ENCODE peak calls at places on chromosomes 6 and 20, in ten cellular contexts. Q is stimulated activated CD4-positive, alpha-beta T cell treated with anti-CD3 and anti-CD28 coated beads, TNF-alpha, amount 100 ng/mL, for 4 hours; K is activated CD8-positive, alpha-beta T cell treated with anti-CD3 and anti-CD28 coated beads, Interleukin-2, amount 10 ng/mL, durations not matched to agents 7 days and 5 days; C is choroid plexus epithelial cell; S is Right ventricle myocardium superior; J is cardiac fibroblast; D is uterus; H is endothelial cell; Y is hypothalamus; L is psoas muscle. R is an unnamed sample.

GRCh38 chr20:3744037-3744436 is 11.6 kb downstream of the HSPA12B start:
- DNase-seq in Q (no peak), K (no peak), C (no peak), S (no peak), J (no peak), D (no peak), H (no peak), Y (no peak), L (no peak), R (no peak)

GRCh38 chr6:2412731-2413130 is 167.3 kb upstream of the GMDS start:
- DNase-seq in Q (no peak), K (no peak), C (peak), S (no peak), J (peak), D (no peak), H (no peak), Y (no peak), L (no peak), R (no peak)

GRCh38 chr6:133630651-133631050 is 258.3 kb upstream of the TCF21 start:
- DNase-seq in Q (no peak), K (no peak), C (no peak), S (no peak), J (no peak), D (no peak), H (no peak), Y (no peak), L (no peak), R (no peak)

GRCh38 chr6:132298344-132298949 is 102.8 kb downstream of the MOXD1 start:
- DNase-seq in Q (no peak), K (peak), C (peak), S (no peak), J (peak), D (no peak), H (peak), Y (peak), L (no peak), R (no peak)

GRCh38 chr20:14622796-14623195 is 285.4 kb upstream of the FLRT3 start:
- DNase-seq in Q (no peak), K (no peak), C (peak), S (no peak), J (peak), D (no peak), H (no peak), Y (no peak), L (no peak), R (no peak)

GRCh38 chr6:37807656-37808055 is 11.9 kb upstream of the ZFAND3 start:
- DNase-seq in Q (no peak), K (no peak), C (no peak), S (no peak), J (no peak), D (no peak), H (no peak), Y (no peak), L (peak), R (no peak)

GRCh38 chr6:18668994-18669393 is 281.8 kb downstream of the RNF144B start:
- DNase-seq in Q (no peak), K (no peak), C (no peak), S (no peak), J (no peak), D (no peak), H (no peak), Y (no peak), L (no peak), R (no peak)

GRCh38 chr6:15642276-15642675 is 20.6 kb downstream of the DTNBP1 start:
- DNase-seq in Q (no peak), K (no peak), C (peak), S (no peak), J (no peak), D (no peak), H (no peak), Y (no peak), L (no peak), R (no peak)

GRCh38 chr6:24574809-24575208 is 71.2 kb downstream of the KIAA0319 start:
- DNase-seq in Q (no peak), K (no peak), C (peak), S (no peak), J (no peak), D (no peak), H (no peak), Y (no peak), L (no peak), R (no peak)

GRCh38 chr6:13953061-13953705 is 28.4 kb downstream of the RNF182 start:
- DNase-seq in Q (no peak), K (no peak), C (peak), S (no peak), J (peak), D (no peak), H (no peak), Y (no peak), L (no peak), R (no peak)

GRCh38 chr20:4427936-4428581 is 293.6 kb upstream of the PRND start:
- DNase-seq in Q (no peak), K (no peak), C (no peak), S (no peak), J (no peak), D (no peak), H (no peak), Y (no peak), L (no peak), R (no peak)

GRCh38 chr20:13858496-13859270 is 73.9 kb downstream of the NDUFAF5 start:
- DNase-seq in Q (no peak), K (no peak), C (no peak), S (no peak), J (no peak), D (no peak), H (no peak), Y (no peak), L (no peak), R (no peak)

GRCh38 chr20:54208492-54209044 is 681 bp downstream of the PFDN4 start:
- DNase-seq in Q (no peak), K (peak), C (peak), S (no peak), J (peak), D (no peak), H (no peak), Y (peak), L (no peak), R (no peak)

GRCh38 chr6:47473791-47474351 is 3.7 kb upstream of the CD2AP start:
- DNase-seq in Q (no peak), K (no peak), C (no peak), S (no peak), J (peak), D (no peak), H (no peak), Y (no peak), L (no peak), R (no peak)

GRCh38 chr20:44745560-44746366 is at the start of gene KCNK15:
- DNase-seq in Q (peak), K (peak), C (peak), S (peak), J (peak), D (peak), H (peak), Y (no peak), L (peak), R (peak)

GRCh38 chr6:113458368-113459010 is 398.7 kb upstream of the MARCKS start:
- DNase-seq in Q (no peak), K (no peak), C (peak), S (no peak), J (peak), D (no peak), H (no peak), Y (no peak), L (no peak), R (no peak)

GRCh38 chr6:123520208-123520607 is 116.5 kb downstream of the TRDN start:
- DNase-seq in Q (no peak), K (no peak), C (no peak), S (no peak), J (peak), D (no peak), H (no peak), Y (no peak), L (no peak), R (no peak)